ENCODE peak calls at places on chromosomes 1 and 21, in four cellular contexts. One of them, this sample, is unnamed.

GRCh38 chr1:23187637-23188036 is 19.0 kb upstream of the LUZP1 start:
- DNase-seq in dorsolateral prefrontal cortex: no peak
- DNase-seq in sigmoid colon: no peak
- DNase-seq in K562: no peak
- DNase-seq in this sample: no peak

GRCh38 chr1:173353346-173353745 is 123.8 kb upstream of the PRDX6 start:
- DNase-seq in dorsolateral prefrontal cortex: no peak
- DNase-seq in sigmoid colon: no peak
- DNase-seq in K562: no peak
- DNase-seq in this sample: no peak

GRCh38 chr1:110065841-110066240 is 4.6 kb downstream of the ALX3 start:
- DNase-seq in dorsolateral prefrontal cortex: no peak
- DNase-seq in sigmoid colon: no peak
- DNase-seq in K562: no peak
- DNase-seq in this sample: peak

GRCh38 chr1:64006276-64007051 is 197.0 kb upstream of the UBE2U start:
- DNase-seq in dorsolateral prefrontal cortex: no peak
- DNase-seq in sigmoid colon: no peak
- DNase-seq in K562: peak
- DNase-seq in this sample: peak

GRCh38 chr1:109750920-109751319 is 10.1 kb upstream of the GSTM3 start:
- DNase-seq in dorsolateral prefrontal cortex: no peak
- DNase-seq in sigmoid colon: no peak
- DNase-seq in K562: no peak
- DNase-seq in this sample: no peak

GRCh38 chr1:109579496-109579895 is 31.1 kb downstream of the GNAI3 start:
- DNase-seq in dorsolateral prefrontal cortex: no peak
- DNase-seq in sigmoid colon: no peak
- DNase-seq in K562: no peak
- DNase-seq in this sample: no peak

GRCh38 chr1:227848430-227848932 is 33.0 kb downstream of the PRSS38 start:
- DNase-seq in dorsolateral prefrontal cortex: no peak
- DNase-seq in sigmoid colon: no peak
- DNase-seq in K562: peak
- DNase-seq in this sample: no peak

GRCh38 chr21:44092201-44092600 is 15.0 kb upstream of the PWP2 start:
- DNase-seq in dorsolateral prefrontal cortex: no peak
- DNase-seq in sigmoid colon: no peak
- DNase-seq in K562: no peak
- DNase-seq in this sample: no peak

GRCh38 chr1:145871994-145872411 is 13.1 kb upstream of the PIAS3 start:
- DNase-seq in dorsolateral prefrontal cortex: peak
- DNase-seq in sigmoid colon: peak
- DNase-seq in K562: no peak
- DNase-seq in this sample: no peak

GRCh38 chr1:22739648-22740385 is 29.2 kb downstream of the EPHB2 start:
- DNase-seq in dorsolateral prefrontal cortex: no peak
- DNase-seq in sigmoid colon: no peak
- DNase-seq in K562: peak
- DNase-seq in this sample: no peak

GRCh38 chr1:231626535-231626950 is at the start of gene DISC1:
- DNase-seq in dorsolateral prefrontal cortex: peak
- DNase-seq in sigmoid colon: peak
- DNase-seq in K562: peak
- DNase-seq in this sample: peak

GRCh38 chr1:76998582-76999189 is 131.4 kb downstream of the ST6GALNAC5 start:
- DNase-seq in dorsolateral prefrontal cortex: no peak
- DNase-seq in sigmoid colon: no peak
- DNase-seq in K562: no peak
- DNase-seq in this sample: peak

GRCh38 chr1:13617773-13618172 is 34.1 kb downstream of the PDPN start:
- DNase-seq in dorsolateral prefrontal cortex: no peak
- DNase-seq in sigmoid colon: no peak
- DNase-seq in K562: no peak
- DNase-seq in this sample: no peak

GRCh38 chr1:13618483-13618882 is 34.9 kb downstream of the PDPN start:
- DNase-seq in dorsolateral prefrontal cortex: no peak
- DNase-seq in sigmoid colon: no peak
- DNase-seq in K562: no peak
- DNase-seq in this sample: no peak

GRCh38 chr1:13619909-13620308 is 36.3 kb downstream of the PDPN start:
- DNase-seq in dorsolateral prefrontal cortex: peak
- DNase-seq in sigmoid colon: no peak
- DNase-seq in K562: no peak
- DNase-seq in this sample: peak

GRCh38 chr1:13617108-13617507 is 33.5 kb downstream of the PDPN start:
- DNase-seq in dorsolateral prefrontal cortex: no peak
- DNase-seq in sigmoid colon: peak
- DNase-seq in K562: no peak
- DNase-seq in this sample: peak

GRCh38 chr1:13616234-13616633 is 32.6 kb downstream of the PDPN start:
- DNase-seq in dorsolateral prefrontal cortex: no peak
- DNase-seq in sigmoid colon: no peak
- DNase-seq in K562: no peak
- DNase-seq in this sample: no peak
- TF ChIP-seq CTCF in dorsolateral prefrontal cortex: no peak
- TF ChIP-seq CTCF in sigmoid colon: no peak
- TF ChIP-seq CTCF in K562: no peak
- TF ChIP-seq CTCF in this sample: no peak

DNA sequence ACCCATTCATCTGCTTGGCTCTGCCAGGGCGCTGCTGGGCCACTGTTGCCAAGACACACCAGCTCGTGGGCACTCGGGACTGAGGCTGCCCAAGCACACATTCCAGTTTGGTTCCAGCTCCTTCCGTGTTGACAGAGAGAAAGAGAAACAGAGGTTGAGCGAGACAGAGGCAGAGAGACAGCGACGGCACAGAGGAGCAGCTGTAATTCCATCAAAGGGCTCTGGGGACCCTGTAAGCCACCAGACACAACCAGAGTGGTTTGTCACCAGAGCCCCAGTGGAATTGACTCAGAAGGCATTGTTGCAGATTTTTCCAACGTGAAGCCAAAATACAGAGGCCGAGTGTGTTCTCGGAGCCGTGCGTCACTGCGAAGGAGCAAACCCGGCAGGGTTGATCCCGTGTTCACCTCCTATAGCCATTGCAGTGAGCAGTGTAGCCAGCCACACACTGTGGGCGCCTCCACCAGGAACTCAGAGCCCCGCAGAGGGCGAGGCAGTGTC is 33.5 kb downstream of the SYF2 start:
- DNase-seq in dorsolateral prefrontal cortex: peak
- DNase-seq in sigmoid colon: no peak
- DNase-seq in K562: peak
- DNase-seq in this sample: no peak
- TF ChIP-seq CTCF in dorsolateral prefrontal cortex: no peak
- TF ChIP-seq CTCF in sigmoid colon: no peak
- TF ChIP-seq CTCF in K562: peak
- TF ChIP-seq CTCF in this sample: no peak

GRCh38 chr1:105608713-105609112 is 1447.8 kb upstream of the PRMT6 start:
- DNase-seq in dorsolateral prefrontal cortex: no peak
- DNase-seq in sigmoid colon: no peak
- DNase-seq in K562: no peak
- DNase-seq in this sample: peak
- TF ChIP-seq CTCF in dorsolateral prefrontal cortex: no peak
- TF ChIP-seq CTCF in sigmoid colon: no peak
- TF ChIP-seq CTCF in K562: no peak
- TF ChIP-seq CTCF in this sample: peak

GRCh38 chr21:16305686-16306085 is 575.9 kb downstream of the USP25 start:
- DNase-seq in dorsolateral prefrontal cortex: no peak
- DNase-seq in sigmoid colon: no peak
- DNase-seq in K562: no peak
- DNase-seq in this sample: no peak
- TF ChIP-seq CTCF in dorsolateral prefrontal cortex: no peak
- TF ChIP-seq CTCF in sigmoid colon: no peak
- TF ChIP-seq CTCF in K562: no peak
- TF ChIP-seq CTCF in this sample: no peak

GRCh38 chr1:91847851-91848250 is 38.1 kb downstream of the TGFBR3 start:
- DNase-seq in dorsolateral prefrontal cortex: no peak
- DNase-seq in sigmoid colon: no peak
- DNase-seq in K562: no peak
- DNase-seq in this sample: no peak

GRCh38 chr1:91843843-91844242 is 42.1 kb downstream of the TGFBR3 start:
- DNase-seq in dorsolateral prefrontal cortex: no peak
- DNase-seq in sigmoid colon: no peak
- DNase-seq in K562: no peak
- DNase-seq in this sample: no peak

GRCh38 chr1:91846007-91846620 is 39.8 kb downstream of the TGFBR3 start:
- DNase-seq in dorsolateral prefrontal cortex: no peak
- DNase-seq in sigmoid colon: peak
- DNase-seq in K562: peak
- DNase-seq in this sample: peak

GRCh38 chr1:91842563-91842962 is 43.4 kb downstream of the TGFBR3 start:
- DNase-seq in dorsolateral prefrontal cortex: no peak
- DNase-seq in sigmoid colon: no peak
- DNase-seq in K562: no peak
- DNase-seq in this sample: no peak

DNA sequence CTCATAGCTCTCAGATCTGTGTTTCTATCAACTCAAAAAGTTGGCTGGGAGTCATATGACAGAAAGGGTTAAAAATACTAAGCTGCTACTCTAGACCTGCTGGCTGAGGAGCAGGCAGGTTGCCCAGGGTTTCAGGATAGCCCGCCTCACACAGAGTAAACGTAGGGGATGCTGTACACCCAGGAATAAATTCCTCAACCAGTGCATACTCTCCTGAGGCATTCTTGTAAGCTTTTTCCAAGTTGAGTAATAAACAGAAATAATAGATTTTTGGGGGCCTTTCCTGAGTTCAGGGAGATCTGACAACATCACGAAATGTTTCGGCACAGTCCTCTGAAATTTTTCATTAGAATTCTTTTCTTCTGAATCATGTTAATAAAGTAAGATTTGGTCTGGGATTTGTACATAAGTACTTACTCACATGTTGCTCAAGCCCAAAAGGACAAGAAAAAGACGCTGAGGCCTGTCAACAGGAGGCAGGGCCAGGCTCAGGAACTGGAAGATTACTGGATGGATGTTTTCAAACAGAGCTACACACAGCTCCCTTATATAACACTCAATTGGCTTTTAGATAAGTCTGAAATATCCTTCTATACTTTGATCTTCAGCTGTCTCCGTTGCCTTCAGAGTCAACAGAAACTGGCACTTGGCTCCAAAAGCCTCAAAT is 41.0 kb downstream of the TGFBR3 start:
- DNase-seq in dorsolateral prefrontal cortex: no peak
- DNase-seq in sigmoid colon: peak
- DNase-seq in K562: no peak
- DNase-seq in this sample: peak
- TF ChIP-seq CTCF in dorsolateral prefrontal cortex: no peak
- TF ChIP-seq CTCF in sigmoid colon: no peak
- TF ChIP-seq CTCF in K562: no peak
- TF ChIP-seq CTCF in this sample: no peak

DNA sequence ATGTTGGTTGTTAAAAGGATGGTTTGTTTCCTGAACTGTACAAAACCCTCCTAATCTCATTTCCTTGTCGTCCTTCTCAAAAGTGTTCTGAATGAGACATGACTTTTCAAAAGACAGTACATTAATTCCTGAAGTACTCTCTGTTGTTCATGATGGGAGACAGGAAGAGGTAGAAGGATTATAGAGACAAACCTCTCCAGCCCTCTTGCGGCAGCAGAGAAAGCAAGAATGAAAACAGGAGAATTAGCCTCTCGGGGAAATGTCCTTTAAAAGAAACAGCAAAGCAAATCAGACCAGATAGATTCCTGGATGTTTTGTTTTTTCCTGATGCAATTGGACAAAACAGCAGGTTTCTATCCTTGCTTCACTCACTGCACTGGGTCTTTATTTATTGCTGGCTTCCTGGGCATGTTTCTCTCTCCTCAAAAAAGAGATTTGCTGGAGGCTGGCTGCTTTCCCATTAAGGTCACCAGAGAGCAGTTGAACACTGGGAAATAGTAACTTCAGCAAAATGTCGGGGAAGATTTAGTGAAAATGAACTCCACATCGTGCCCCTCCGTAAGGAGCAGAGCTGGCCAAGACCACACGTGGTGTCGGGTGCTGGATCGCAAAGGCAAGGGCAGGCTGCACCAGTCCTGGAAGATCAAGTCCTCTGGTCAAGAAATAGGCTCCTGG is 145.8 kb upstream of the SYT6 start:
- DNase-seq in dorsolateral prefrontal cortex: no peak
- DNase-seq in sigmoid colon: no peak
- DNase-seq in K562: no peak
- DNase-seq in this sample: no peak
- TF ChIP-seq CTCF in dorsolateral prefrontal cortex: no peak
- TF ChIP-seq CTCF in sigmoid colon: no peak
- TF ChIP-seq CTCF in K562: no peak
- TF ChIP-seq CTCF in this sample: no peak

This sample was measured in MCF 10A.